ENCODE peak calls at places on chromosomes 7 and 10, in ten cellular contexts. One of them, this sample, is unnamed.

GRCh38 chr7:116492654-116493109 is 6.9 kb upstream of the CAV2 start:
- DNase-seq in left cardiac atrium: no peak
- DNase-seq in NCI-H1436: no peak
- DNase-seq in stimulated activated naive CD4-positive, alpha-beta T cell treated with Interleukin-2 at 50 U/mL for 16 hours: no peak
- DNase-seq in cardiac fibroblast: no peak
- DNase-seq in HepG2: no peak
- DNase-seq in B cell: no peak
- DNase-seq in skeletal muscle cell: no peak
- DNase-seq in glomerular endothelial cell: no peak
- DNase-seq in NCI-H1105: no peak
- DNase-seq in this sample: no peak

GRCh38 chr7:142739927-142740492 is 9.3 kb upstream of the PRSS1 start:
- DNase-seq in left cardiac atrium: no peak
- DNase-seq in NCI-H1436: no peak
- DNase-seq in stimulated activated naive CD4-positive, alpha-beta T cell treated with Interleukin-2 at 50 U/mL for 16 hours: no peak
- DNase-seq in cardiac fibroblast: no peak
- DNase-seq in HepG2: no peak
- DNase-seq in B cell: peak; percentile 63
- DNase-seq in skeletal muscle cell: no peak
- DNase-seq in glomerular endothelial cell: no peak
- DNase-seq in NCI-H1105: no peak
- DNase-seq in this sample: no peak

GRCh38 chr10:110147961-110148360 is 59.4 kb upstream of the MXI1 start:
- DNase-seq in left cardiac atrium: no peak
- DNase-seq in NCI-H1436: no peak
- DNase-seq in stimulated activated naive CD4-positive, alpha-beta T cell treated with Interleukin-2 at 50 U/mL for 16 hours: no peak
- DNase-seq in cardiac fibroblast: no peak
- DNase-seq in HepG2: no peak
- DNase-seq in B cell: no peak
- DNase-seq in skeletal muscle cell: no peak
- DNase-seq in glomerular endothelial cell: no peak
- DNase-seq in NCI-H1105: no peak
- DNase-seq in this sample: no peak

GRCh38 chr10:79465341-79465740 is 19.9 kb upstream of the ZCCHC24 start:
- DNase-seq in left cardiac atrium: no peak
- DNase-seq in NCI-H1436: no peak
- DNase-seq in stimulated activated naive CD4-positive, alpha-beta T cell treated with Interleukin-2 at 50 U/mL for 16 hours: no peak
- DNase-seq in cardiac fibroblast: no peak
- DNase-seq in HepG2: no peak
- DNase-seq in B cell: no peak
- DNase-seq in skeletal muscle cell: no peak
- DNase-seq in glomerular endothelial cell: no peak
- DNase-seq in NCI-H1105: no peak
- DNase-seq in this sample: no peak

GRCh38 chr7:136687693-136688322 is 180.6 kb upstream of the CHRM2 start:
- DNase-seq in left cardiac atrium: no peak
- DNase-seq in NCI-H1436: peak; percentile 0
- DNase-seq in stimulated activated naive CD4-positive, alpha-beta T cell treated with Interleukin-2 at 50 U/mL for 16 hours: no peak
- DNase-seq in cardiac fibroblast: peak; percentile 52
- DNase-seq in HepG2: peak; percentile 7
- DNase-seq in B cell: no peak
- DNase-seq in skeletal muscle cell: no peak
- DNase-seq in glomerular endothelial cell: no peak
- DNase-seq in NCI-H1105: peak; percentile 5
- DNase-seq in this sample: peak; percentile 31

GRCh38 chr10:8238989-8239388 is 184.5 kb downstream of the GATA3 start:
- DNase-seq in left cardiac atrium: no peak
- DNase-seq in NCI-H1436: no peak
- DNase-seq in stimulated activated naive CD4-positive, alpha-beta T cell treated with Interleukin-2 at 50 U/mL for 16 hours: no peak
- DNase-seq in cardiac fibroblast: no peak
- DNase-seq in HepG2: no peak
- DNase-seq in B cell: no peak
- DNase-seq in skeletal muscle cell: no peak
- DNase-seq in glomerular endothelial cell: no peak
- DNase-seq in NCI-H1105: no peak
- DNase-seq in this sample: no peak

GRCh38 chr10:14879055-14879800 is 562 bp downstream of the SUV39H2 start:
- DNase-seq in left cardiac atrium: no peak
- DNase-seq in NCI-H1436: no peak
- DNase-seq in stimulated activated naive CD4-positive, alpha-beta T cell treated with Interleukin-2 at 50 U/mL for 16 hours: peak; percentile 31
- DNase-seq in cardiac fibroblast: peak; percentile 9
- DNase-seq in HepG2: peak; percentile 9
- DNase-seq in B cell: no peak
- DNase-seq in skeletal muscle cell: no peak
- DNase-seq in glomerular endothelial cell: no peak
- DNase-seq in NCI-H1105: no peak
- DNase-seq in this sample: no peak

GRCh38 chr7:157792241-157792950 is 455.6 kb downstream of the DNAJB6 start:
- DNase-seq in left cardiac atrium: no peak
- DNase-seq in NCI-H1436: no peak
- DNase-seq in stimulated activated naive CD4-positive, alpha-beta T cell treated with Interleukin-2 at 50 U/mL for 16 hours: no peak
- DNase-seq in cardiac fibroblast: no peak
- DNase-seq in HepG2: no peak
- DNase-seq in B cell: no peak
- DNase-seq in skeletal muscle cell: no peak
- DNase-seq in glomerular endothelial cell: no peak
- DNase-seq in NCI-H1105: no peak
- DNase-seq in this sample: no peak

GRCh38 chr7:130719550-130719949 is 14.5 kb downstream of the KLF14 start:
- DNase-seq in left cardiac atrium: no peak
- DNase-seq in NCI-H1436: no peak
- DNase-seq in stimulated activated naive CD4-positive, alpha-beta T cell treated with Interleukin-2 at 50 U/mL for 16 hours: no peak
- DNase-seq in cardiac fibroblast: no peak
- DNase-seq in HepG2: no peak
- DNase-seq in B cell: no peak
- DNase-seq in skeletal muscle cell: no peak
- DNase-seq in glomerular endothelial cell: no peak
- DNase-seq in NCI-H1105: no peak
- DNase-seq in this sample: no peak

GRCh38 chr10:78927257-78927995 is 141.3 kb upstream of the ZMIZ1 start:
- DNase-seq in left cardiac atrium: no peak
- DNase-seq in NCI-H1436: peak; percentile 39
- DNase-seq in stimulated activated naive CD4-positive, alpha-beta T cell treated with Interleukin-2 at 50 U/mL for 16 hours: no peak
- DNase-seq in cardiac fibroblast: no peak
- DNase-seq in HepG2: no peak
- DNase-seq in B cell: no peak
- DNase-seq in skeletal muscle cell: no peak
- DNase-seq in glomerular endothelial cell: no peak
- DNase-seq in NCI-H1105: no peak
- DNase-seq in this sample: no peak

GRCh38 chr7:45863715-45864114 is 9.2 kb downstream of the CCDC201 start:
- DNase-seq in left cardiac atrium: no peak
- DNase-seq in NCI-H1436: no peak
- DNase-seq in stimulated activated naive CD4-positive, alpha-beta T cell treated with Interleukin-2 at 50 U/mL for 16 hours: no peak
- DNase-seq in cardiac fibroblast: no peak
- DNase-seq in HepG2: peak; percentile 23
- DNase-seq in B cell: no peak
- DNase-seq in skeletal muscle cell: no peak
- DNase-seq in glomerular endothelial cell: no peak
- DNase-seq in NCI-H1105: no peak
- DNase-seq in this sample: no peak

GRCh38 chr10:119378737-119379067 is 163.8 kb downstream of the RGS10 start:
- DNase-seq in left cardiac atrium: peak; percentile 43
- DNase-seq in NCI-H1436: no peak
- DNase-seq in stimulated activated naive CD4-positive, alpha-beta T cell treated with Interleukin-2 at 50 U/mL for 16 hours: no peak
- DNase-seq in cardiac fibroblast: no peak
- DNase-seq in HepG2: no peak
- DNase-seq in B cell: no peak
- DNase-seq in skeletal muscle cell: no peak
- DNase-seq in glomerular endothelial cell: no peak
- DNase-seq in NCI-H1105: no peak
- DNase-seq in this sample: no peak

GRCh38 chr7:34675749-34676374 is 17.8 kb downstream of the NPSR1 start:
- DNase-seq in left cardiac atrium: no peak
- DNase-seq in NCI-H1436: peak; percentile 46
- DNase-seq in stimulated activated naive CD4-positive, alpha-beta T cell treated with Interleukin-2 at 50 U/mL for 16 hours: no peak
- DNase-seq in cardiac fibroblast: peak; percentile 32
- DNase-seq in HepG2: peak; percentile 27
- DNase-seq in B cell: no peak
- DNase-seq in skeletal muscle cell: no peak
- DNase-seq in glomerular endothelial cell: no peak
- DNase-seq in NCI-H1105: peak; percentile 12
- DNase-seq in this sample: peak; percentile 7

GRCh38 chr10:44569193-44570091 is 184.5 kb upstream of the CXCL12 start:
- DNase-seq in left cardiac atrium: peak; percentile 64
- DNase-seq in NCI-H1436: no peak
- DNase-seq in stimulated activated naive CD4-positive, alpha-beta T cell treated with Interleukin-2 at 50 U/mL for 16 hours: no peak
- DNase-seq in cardiac fibroblast: peak; percentile 97
- DNase-seq in HepG2: no peak
- DNase-seq in B cell: no peak
- DNase-seq in skeletal muscle cell: peak; percentile 79
- DNase-seq in glomerular endothelial cell: peak; percentile 69
- DNase-seq in NCI-H1105: no peak
- DNase-seq in this sample: peak; percentile 87

GRCh38 chr7:184768-185264 is 7.6 kb upstream of the FAM20C start:
- DNase-seq in left cardiac atrium: no peak
- DNase-seq in NCI-H1436: no peak
- DNase-seq in stimulated activated naive CD4-positive, alpha-beta T cell treated with Interleukin-2 at 50 U/mL for 16 hours: no peak
- DNase-seq in cardiac fibroblast: peak; percentile 29
- DNase-seq in HepG2: no peak
- DNase-seq in B cell: no peak
- DNase-seq in skeletal muscle cell: no peak
- DNase-seq in glomerular endothelial cell: no peak
- DNase-seq in NCI-H1105: no peak
- DNase-seq in this sample: no peak

GRCh38 chr10:97759157-97759980 is 12.4 kb downstream of the SFRP5 start:
- DNase-seq in left cardiac atrium: peak; percentile 77
- DNase-seq in NCI-H1436: peak; percentile 29
- DNase-seq in stimulated activated naive CD4-positive, alpha-beta T cell treated with Interleukin-2 at 50 U/mL for 16 hours: peak; percentile 24
- DNase-seq in cardiac fibroblast: peak; percentile 62
- DNase-seq in HepG2: peak; percentile 79
- DNase-seq in B cell: no peak
- DNase-seq in skeletal muscle cell: no peak
- DNase-seq in glomerular endothelial cell: no peak
- DNase-seq in NCI-H1105: no peak
- DNase-seq in this sample: peak; percentile 62

GRCh38 chr10:99346247-99346646 is 17.1 kb downstream of the CNNM1 start:
- DNase-seq in left cardiac atrium: no peak
- DNase-seq in NCI-H1436: no peak
- DNase-seq in stimulated activated naive CD4-positive, alpha-beta T cell treated with Interleukin-2 at 50 U/mL for 16 hours: no peak
- DNase-seq in cardiac fibroblast: peak; percentile 46
- DNase-seq in HepG2: no peak
- DNase-seq in B cell: no peak
- DNase-seq in skeletal muscle cell: no peak
- DNase-seq in glomerular endothelial cell: no peak
- DNase-seq in NCI-H1105: no peak
- DNase-seq in this sample: peak; percentile 22

GRCh38 chr10:97921581-97922377 is 72.1 kb downstream of the GOLGA7B start:
- DNase-seq in left cardiac atrium: peak; percentile 36
- DNase-seq in NCI-H1436: no peak
- DNase-seq in stimulated activated naive CD4-positive, alpha-beta T cell treated with Interleukin-2 at 50 U/mL for 16 hours: no peak
- DNase-seq in cardiac fibroblast: no peak
- DNase-seq in HepG2: no peak
- DNase-seq in B cell: no peak
- DNase-seq in skeletal muscle cell: no peak
- DNase-seq in glomerular endothelial cell: no peak
- DNase-seq in NCI-H1105: no peak
- DNase-seq in this sample: no peak

GRCh38 chr7:44104880-44105771 is 981 bp downstream of the AEBP1 start:
- DNase-seq in left cardiac atrium: no peak
- DNase-seq in NCI-H1436: no peak
- DNase-seq in stimulated activated naive CD4-positive, alpha-beta T cell treated with Interleukin-2 at 50 U/mL for 16 hours: no peak
- DNase-seq in cardiac fibroblast: peak; percentile 70
- DNase-seq in HepG2: no peak
- DNase-seq in B cell: no peak
- DNase-seq in skeletal muscle cell: peak; percentile 41
- DNase-seq in glomerular endothelial cell: no peak
- DNase-seq in NCI-H1105: no peak
- DNase-seq in this sample: peak; percentile 54

GRCh38 chr7:130942211-130942964 is 208.4 kb upstream of the KLF14 start:
- DNase-seq in left cardiac atrium: no peak
- DNase-seq in NCI-H1436: no peak
- DNase-seq in stimulated activated naive CD4-positive, alpha-beta T cell treated with Interleukin-2 at 50 U/mL for 16 hours: no peak
- DNase-seq in cardiac fibroblast: peak; percentile 83
- DNase-seq in HepG2: peak; percentile 70
- DNase-seq in B cell: no peak
- DNase-seq in skeletal muscle cell: no peak
- DNase-seq in glomerular endothelial cell: no peak
- DNase-seq in NCI-H1105: no peak
- DNase-seq in this sample: peak; percentile 75

GRCh38 chr7:93551063-93551895 is 23.2 kb downstream of the CALCR start:
- DNase-seq in left cardiac atrium: no peak
- DNase-seq in NCI-H1436: no peak
- DNase-seq in stimulated activated naive CD4-positive, alpha-beta T cell treated with Interleukin-2 at 50 U/mL for 16 hours: no peak
- DNase-seq in cardiac fibroblast: peak; percentile 77
- DNase-seq in HepG2: peak; percentile 17
- DNase-seq in B cell: no peak
- DNase-seq in skeletal muscle cell: no peak
- DNase-seq in glomerular endothelial cell: peak; percentile 37
- DNase-seq in NCI-H1105: no peak
- DNase-seq in this sample: peak; percentile 66

GRCh38 chr10:110501142-110501937 is 3.6 kb downstream of the DUSP5 start:
- DNase-seq in left cardiac atrium: peak; percentile 95
- DNase-seq in NCI-H1436: no peak
- DNase-seq in stimulated activated naive CD4-positive, alpha-beta T cell treated with Interleukin-2 at 50 U/mL for 16 hours: peak; percentile 65
- DNase-seq in cardiac fibroblast: peak; percentile 97
- DNase-seq in HepG2: peak; percentile 59
- DNase-seq in B cell: no peak
- DNase-seq in skeletal muscle cell: peak; percentile 87
- DNase-seq in glomerular endothelial cell: no peak
- DNase-seq in NCI-H1105: no peak
- DNase-seq in this sample: peak; percentile 96

GRCh38 chr7:118153551-118154177 is 30.3 kb upstream of the LSM8 start:
- DNase-seq in left cardiac atrium: no peak
- DNase-seq in NCI-H1436: no peak
- DNase-seq in stimulated activated naive CD4-positive, alpha-beta T cell treated with Interleukin-2 at 50 U/mL for 16 hours: no peak
- DNase-seq in cardiac fibroblast: peak; percentile 61
- DNase-seq in HepG2: peak; percentile 23
- DNase-seq in B cell: no peak
- DNase-seq in skeletal muscle cell: peak; percentile 0
- DNase-seq in glomerular endothelial cell: no peak
- DNase-seq in NCI-H1105: no peak
- DNase-seq in this sample: peak; percentile 38

GRCh38 chr10:28327494-28327886 is 24.6 kb upstream of the MPP7 start:
- DNase-seq in left cardiac atrium: no peak
- DNase-seq in NCI-H1436: no peak
- DNase-seq in stimulated activated naive CD4-positive, alpha-beta T cell treated with Interleukin-2 at 50 U/mL for 16 hours: no peak
- DNase-seq in cardiac fibroblast: peak; percentile 80
- DNase-seq in HepG2: no peak
- DNase-seq in B cell: no peak
- DNase-seq in skeletal muscle cell: no peak
- DNase-seq in glomerular endothelial cell: no peak
- DNase-seq in NCI-H1105: no peak
- DNase-seq in this sample: peak; percentile 68

GRCh38 chr10:121088524-121088923 is 237.4 kb downstream of the WDR11 start:
- DNase-seq in left cardiac atrium: no peak
- DNase-seq in NCI-H1436: no peak
- DNase-seq in stimulated activated naive CD4-positive, alpha-beta T cell treated with Interleukin-2 at 50 U/mL for 16 hours: no peak
- DNase-seq in cardiac fibroblast: no peak
- DNase-seq in HepG2: no peak
- DNase-seq in B cell: no peak
- DNase-seq in skeletal muscle cell: no peak
- DNase-seq in glomerular endothelial cell: no peak
- DNase-seq in NCI-H1105: no peak
- DNase-seq in this sample: peak; percentile 9

GRCh38 chr7:27163776-27164380 is 1.5 kb downstream of the HOXA9 start:
- DNase-seq in left cardiac atrium: peak; percentile 11
- DNase-seq in NCI-H1436: no peak
- DNase-seq in stimulated activated naive CD4-positive, alpha-beta T cell treated with Interleukin-2 at 50 U/mL for 16 hours: no peak
- DNase-seq in cardiac fibroblast: no peak
- DNase-seq in HepG2: no peak
- DNase-seq in B cell: no peak
- DNase-seq in skeletal muscle cell: no peak
- DNase-seq in glomerular endothelial cell: no peak
- DNase-seq in NCI-H1105: no peak
- DNase-seq in this sample: no peak

GRCh38 chr7:2522780-2523433 is 3.3 kb downstream of the LFNG start:
- DNase-seq in left cardiac atrium: no peak
- DNase-seq in NCI-H1436: peak; percentile 16
- DNase-seq in stimulated activated naive CD4-positive, alpha-beta T cell treated with Interleukin-2 at 50 U/mL for 16 hours: no peak
- DNase-seq in cardiac fibroblast: peak; percentile 79
- DNase-seq in HepG2: peak; percentile 71
- DNase-seq in B cell: no peak
- DNase-seq in skeletal muscle cell: no peak
- DNase-seq in glomerular endothelial cell: no peak
- DNase-seq in NCI-H1105: no peak
- DNase-seq in this sample: peak; percentile 54

GRCh38 chr7:91397612-91398011 is 133.4 kb downstream of the FZD1 start:
- DNase-seq in left cardiac atrium: no peak
- DNase-seq in NCI-H1436: no peak
- DNase-seq in stimulated activated naive CD4-positive, alpha-beta T cell treated with Interleukin-2 at 50 U/mL for 16 hours: no peak
- DNase-seq in cardiac fibroblast: no peak
- DNase-seq in HepG2: no peak
- DNase-seq in B cell: no peak
- DNase-seq in skeletal muscle cell: no peak
- DNase-seq in glomerular endothelial cell: no peak
- DNase-seq in NCI-H1105: no peak
- DNase-seq in this sample: no peak